ENCODE peak calls at places on chromosomes 6 and 20, in ten cellular contexts. N is transverse colon, H is adrenal gland, V is HepG2, G is IMR-90, S is GM12878, J is heart left ventricle, E is upper lobe of left lung, Z is esophagus squamous epithelium, W is gastrocnemius medialis. K is an unnamed sample. For H3K27me3, the result is how much of the 10 kb centered on the place peaks cover.

GRCh38 chr6:6565069-6565468 is 23.5 kb upstream of the LY86 start:
- DNase-seq in N (no peak), H (no peak), V (no peak), G (no peak), S (no peak), J (no peak), E (no peak), Z (no peak), W (no peak), K (no peak)

GRCh38 chr6:163955131-163955530 is 540.6 kb downstream of the QKI start:
- DNase-seq in N (no peak), H (no peak), V (no peak), G (peak), S (no peak), J (no peak), E (no peak), Z (no peak), W (no peak), K (no peak)

GRCh38 chr20:15673206-15673605 is 900.0 kb downstream of the KIF16B start:
- DNase-seq in N (no peak), H (no peak), V (no peak), G (peak), S (no peak), J (no peak), E (no peak), Z (no peak), W (no peak), K (no peak)

GRCh38 chr6:138250513-138251247 is 32.4 kb upstream of the PBOV1 start:
- DNase-seq in N (no peak), H (peak), V (no peak), G (peak), S (no peak), J (peak), E (peak), Z (no peak), W (no peak), K (peak)

GRCh38 chr20:17848249-17848648 is 120.3 kb downstream of the SNX5 start:
- DNase-seq in N (no peak), H (no peak), V (no peak), G (no peak), S (no peak), J (no peak), E (no peak), Z (no peak), W (no peak), K (no peak)

GRCh38 chr20:36825374-36826104 is 50.4 kb upstream of the TLDC2 start:
- DNase-seq in N (no peak), H (peak), V (no peak), G (no peak), S (no peak), J (no peak), E (no peak), Z (no peak), W (no peak), K (peak)

GRCh38 chr20:51321343-51322163 is 221.0 kb downstream of the NFATC2 start:
- DNase-seq in N (no peak), H (no peak), V (no peak), G (no peak), S (no peak), J (no peak), E (no peak), Z (no peak), W (no peak), K (no peak)

GRCh38 chr6:32982084-32982701 is 13.8 kb downstream of the BRD2 start:
- DNase-seq in N (no peak), H (no peak), V (no peak), G (no peak), S (no peak), J (no peak), E (no peak), Z (no peak), W (no peak), K (no peak)

GRCh38 chr6:125866433-125866832 is 75.7 kb downstream of the NCOA7 start:
- DNase-seq in N (no peak), H (no peak), V (no peak), G (no peak), S (no peak), J (no peak), E (no peak), Z (no peak), W (no peak), K (no peak)

GRCh38 chr6:148446681-148447080 is 104.0 kb downstream of the SASH1 start:
- DNase-seq in N (no peak), H (no peak), V (no peak), G (no peak), S (no peak), J (no peak), E (no peak), Z (no peak), W (no peak), K (no peak)

GRCh38 chr6:161237176-161237575 is 36.7 kb downstream of the AGPAT4 start:
- DNase-seq in N (no peak), H (no peak), V (no peak), G (no peak), S (no peak), J (no peak), E (no peak), Z (no peak), W (no peak), K (no peak)

GRCh38 chr6:53906103-53906502 is 111.3 kb downstream of the LRRC1 start:
- DNase-seq in N (no peak), H (no peak), V (no peak), G (no peak), S (no peak), J (no peak), E (no peak), Z (no peak), W (no peak), K (no peak)

GRCh38 chr6:42136508-42137191 is 5.8 kb downstream of the C6orf132 start:
- DNase-seq in N (peak), H (no peak), V (peak), G (peak), S (peak), J (no peak), E (no peak), Z (no peak), W (no peak), K (peak)

GRCh38 chr20:37727247-37727956 is 33.6 kb downstream of the CTNNBL1 start:
- DNase-seq in N (no peak), H (no peak), V (peak), G (no peak), S (no peak), J (peak), E (no peak), Z (no peak), W (peak), K (peak)

GRCh38 chr6:169190970-169191369 is 62.7 kb downstream of the THBS2 start:
- DNase-seq in N (no peak), H (no peak), V (no peak), G (no peak), S (no peak), J (no peak), E (no peak), Z (no peak), W (no peak), K (peak)

GRCh38 chr6:98687776-98688175 is 146.6 kb upstream of the POU3F2 start:
- DNase-seq in N (no peak), H (no peak), V (no peak), G (no peak), S (no peak), J (no peak), E (no peak), Z (no peak), W (no peak), K (no peak)

GRCh38 chr6:41271901-41272395 is 14.5 kb downstream of the TREM1 start:
- DNase-seq in N (peak), H (peak), V (no peak), G (no peak), S (no peak), J (peak), E (peak), Z (no peak), W (peak), K (no peak)

GRCh38 chr6:31659649-31660223 is 842 bp downstream of the C6orf47 start:
- DNase-seq in N (peak), H (no peak), V (no peak), G (peak), S (no peak), J (no peak), E (no peak), Z (no peak), W (no peak), K (peak)

GRCh38 chr6:42338573-42339218 is 113.0 kb downstream of the TRERF1 start:
- DNase-seq in N (no peak), H (no peak), V (no peak), G (peak), S (no peak), J (no peak), E (no peak), Z (no peak), W (no peak), K (no peak)

GRCh38 chr6:39088331-39088730 is 26.7 kb downstream of the SAYSD1 start:
- DNase-seq in N (no peak), H (peak), V (peak), G (peak), S (no peak), J (peak), E (no peak), Z (no peak), W (peak), K (peak)

GRCh38 chr6:1079525-1079924 is 232.4 kb upstream of the FOXQ1 start:
- DNase-seq in N (no peak), H (no peak), V (no peak), G (no peak), S (no peak), J (no peak), E (no peak), Z (no peak), W (no peak), K (peak)

GRCh38 chr6:162798546-162798945 is 70.8 kb downstream of the PACRG start:
- DNase-seq in N (no peak), H (no peak), V (no peak), G (no peak), S (no peak), J (no peak), E (no peak), Z (no peak), W (no peak), K (no peak)

GRCh38 chr6:18601515-18602035 is 214.4 kb downstream of the RNF144B start:
- DNase-seq in N (no peak), H (no peak), V (no peak), G (no peak), S (no peak), J (no peak), E (no peak), Z (no peak), W (no peak), K (no peak)

GRCh38 chr6:169263374-169263773 is 9.7 kb upstream of the THBS2 start:
- DNase-seq in N (no peak), H (peak), V (no peak), G (no peak), S (no peak), J (no peak), E (no peak), Z (no peak), W (no peak), K (no peak)

GRCh38 chr6:52691718-52692117 is 20.8 kb downstream of the TMEM14A start:
- DNase-seq in N (no peak), H (no peak), V (no peak), G (peak), S (no peak), J (no peak), E (no peak), Z (no peak), W (no peak), K (no peak)

GRCh38 chr6:8110117-8110721 is 7.9 kb upstream of the EEF1E1 start:
- DNase-seq in N (no peak), H (no peak), V (no peak), G (no peak), S (no peak), J (no peak), E (no peak), Z (no peak), W (no peak), K (no peak)

GRCh38 chr20:57938158-57939108 is 228.6 kb upstream of the PMEPA1 start:
- DNase-seq in N (no peak), H (no peak), V (no peak), G (no peak), S (no peak), J (no peak), E (no peak), Z (no peak), W (no peak), K (no peak)

GRCh38 chr6:163284151-163284550 is 130.4 kb upstream of the QKI start:
- DNase-seq in N (no peak), H (peak), V (no peak), G (no peak), S (no peak), J (no peak), E (no peak), Z (no peak), W (no peak), K (no peak)

GRCh38 chr20:45592574-45593189 is 13.6 kb upstream of the WFDC8 start:
- DNase-seq in N (no peak), H (no peak), V (peak), G (peak), S (no peak), J (no peak), E (no peak), Z (no peak), W (no peak), K (no peak)

GRCh38 chr6:134698228-134698627 is 251.7 kb downstream of the ALDH8A1 start:
- DNase-seq in N (no peak), H (no peak), V (no peak), G (peak), S (no peak), J (no peak), E (no peak), Z (no peak), W (no peak), K (no peak)

GRCh38 chr20:8007490-8007889 is 12.1 kb downstream of the TMX4 start:
- DNase-seq in N (no peak), H (no peak), V (no peak), G (no peak), S (no peak), J (no peak), E (no peak), Z (no peak), W (no peak), K (no peak)

GRCh38 chr20:2805682-2806350 is 5.4 kb upstream of the CPXM1 start:
- DNase-seq in N (no peak), H (no peak), V (no peak), G (peak), S (no peak), J (no peak), E (peak), Z (no peak), W (no peak), K (no peak)

GRCh38 chr20:2804041-2804828 is 3.8 kb upstream of the CPXM1 start:
- DNase-seq in N (no peak), H (no peak), V (no peak), G (no peak), S (no peak), J (no peak), E (no peak), Z (no peak), W (no peak), K (no peak)

GRCh38 chr20:2807019-2807418 is 6.6 kb upstream of the CPXM1 start:
- DNase-seq in N (no peak), H (no peak), V (no peak), G (no peak), S (no peak), J (no peak), E (peak), Z (no peak), W (no peak), K (no peak)

GRCh38 chr20:2806351-2806701 is 5.9 kb upstream of the CPXM1 start:
- DNase-seq in N (peak), H (no peak), V (no peak), G (no peak), S (no peak), J (no peak), E (no peak), Z (no peak), W (no peak), K (no peak)

DNA sequence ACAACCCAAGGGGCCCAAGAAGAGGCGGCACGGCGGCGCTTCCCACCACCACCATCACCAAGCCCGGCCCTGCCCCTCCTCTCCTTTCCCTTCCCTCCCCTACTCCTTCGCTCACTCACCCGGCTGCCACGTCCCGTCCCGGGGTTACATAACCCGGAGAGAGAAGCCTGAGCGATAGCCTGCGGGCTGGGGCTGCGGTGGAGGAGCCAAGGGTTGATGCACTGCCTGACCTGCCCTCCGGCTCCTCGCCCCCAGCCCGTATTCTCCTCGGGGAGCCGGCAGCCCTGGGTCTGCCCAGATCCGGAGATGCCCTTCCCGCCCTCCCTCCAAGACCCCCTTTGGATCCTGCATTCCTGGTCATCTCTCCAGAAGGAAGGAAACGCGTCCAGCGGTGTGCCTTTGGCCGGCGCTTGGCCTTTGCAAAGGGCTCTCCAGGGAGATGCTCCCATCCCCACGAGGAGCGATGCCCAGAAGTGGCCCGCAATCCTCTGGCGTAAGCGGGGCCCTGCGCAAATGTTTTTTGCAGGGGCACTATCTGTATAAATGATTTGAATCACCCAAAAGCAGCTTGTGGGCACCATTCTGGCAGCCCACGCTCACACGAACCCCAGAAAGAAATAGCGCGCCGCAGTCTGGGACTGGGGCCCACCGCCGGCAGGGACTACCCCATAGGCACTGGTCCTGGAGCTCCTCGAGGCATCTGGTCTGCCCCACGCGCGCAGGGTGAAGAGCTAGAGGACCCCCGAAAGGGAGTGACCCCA is 4.7 kb upstream of the CPXM1 start:
- DNase-seq in N (no peak), H (no peak), V (no peak), G (no peak), S (no peak), J (no peak), E (peak), Z (no peak), W (no peak), K (peak)
- H3K27me3 ChIP-seq in N (half or more), H (under half), V (under half), G (half or more), S (under half), J (half or more), E (under half), Z (under half), W (half or more), K (under half)

DNA sequence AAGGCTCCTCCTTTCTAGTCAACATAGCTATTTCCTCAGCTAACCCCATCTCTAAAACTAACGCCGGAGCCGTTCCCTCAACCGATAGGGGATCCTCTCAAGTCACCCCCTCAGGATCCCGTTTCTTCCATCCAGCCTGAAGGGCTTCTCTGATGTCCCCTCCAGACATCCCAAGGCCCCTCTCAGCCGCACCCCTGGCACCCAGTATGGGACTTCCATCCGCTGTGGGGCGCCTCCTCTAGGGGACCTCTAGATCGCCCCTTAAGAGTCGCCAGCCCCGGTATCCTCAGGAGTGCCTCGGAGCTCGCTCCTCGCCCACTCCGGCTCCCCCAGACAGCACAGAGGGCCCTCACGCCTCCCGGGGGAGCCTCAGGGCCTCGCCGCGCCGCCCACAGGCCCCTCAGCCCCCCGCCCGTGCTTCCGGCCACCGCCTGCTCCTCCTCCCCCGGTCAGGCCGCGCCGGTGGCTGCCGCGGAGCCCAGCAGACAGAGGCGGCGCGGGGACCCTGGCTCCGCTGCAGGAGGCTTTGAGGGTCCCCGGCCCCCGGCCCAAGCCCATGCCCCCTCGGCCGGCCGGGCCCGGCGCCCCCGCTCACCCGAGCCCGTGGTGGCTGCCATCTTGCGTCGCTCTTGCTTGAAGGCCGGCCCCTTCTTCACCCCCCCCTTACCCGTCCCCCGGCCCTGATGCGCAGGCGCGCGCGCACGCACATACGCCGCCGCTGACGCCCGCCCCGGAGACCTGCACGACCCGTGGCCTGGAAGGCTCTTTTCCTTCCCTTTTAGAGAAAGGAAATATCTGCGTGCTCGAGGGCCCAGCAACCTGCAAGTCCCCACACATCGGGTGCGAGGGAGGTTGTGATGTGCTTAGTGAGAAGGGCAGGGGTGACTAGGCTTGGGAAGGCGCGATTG is at the start of gene UBE2V1:
- DNase-seq in N (peak), H (peak), V (peak), G (peak), S (peak), J (peak), E (peak), Z (peak), W (peak), K (peak)
- TF ChIP-seq POLR2A in N (peak), H (peak), V (peak), G (peak), S (peak), J (peak), E (peak), Z (no peak), W (peak), K (peak)

GRCh38 chr6:136684483-136684882 is 107.8 kb downstream of the MAP3K5 start:
- DNase-seq in N (no peak), H (no peak), V (no peak), G (no peak), S (no peak), J (no peak), E (no peak), Z (no peak), W (no peak), K (peak)
- H3K27me3 ChIP-seq in N (under half), H (under half), V (under half), G (under half), S (under half), J (under half), E (under half), Z (under half), W (under half), K (under half)

GRCh38 chr6:159754401-159754800 is 7.4 kb upstream of the ACAT2 start:
- DNase-seq in N (no peak), H (no peak), V (no peak), G (no peak), S (no peak), J (no peak), E (no peak), Z (no peak), W (no peak), K (no peak)
- TF ChIP-seq POLR2A in N (no peak), H (no peak), V (no peak), G (no peak), S (no peak), J (no peak), E (no peak), Z (no peak), W (no peak), K (no peak)

DNA sequence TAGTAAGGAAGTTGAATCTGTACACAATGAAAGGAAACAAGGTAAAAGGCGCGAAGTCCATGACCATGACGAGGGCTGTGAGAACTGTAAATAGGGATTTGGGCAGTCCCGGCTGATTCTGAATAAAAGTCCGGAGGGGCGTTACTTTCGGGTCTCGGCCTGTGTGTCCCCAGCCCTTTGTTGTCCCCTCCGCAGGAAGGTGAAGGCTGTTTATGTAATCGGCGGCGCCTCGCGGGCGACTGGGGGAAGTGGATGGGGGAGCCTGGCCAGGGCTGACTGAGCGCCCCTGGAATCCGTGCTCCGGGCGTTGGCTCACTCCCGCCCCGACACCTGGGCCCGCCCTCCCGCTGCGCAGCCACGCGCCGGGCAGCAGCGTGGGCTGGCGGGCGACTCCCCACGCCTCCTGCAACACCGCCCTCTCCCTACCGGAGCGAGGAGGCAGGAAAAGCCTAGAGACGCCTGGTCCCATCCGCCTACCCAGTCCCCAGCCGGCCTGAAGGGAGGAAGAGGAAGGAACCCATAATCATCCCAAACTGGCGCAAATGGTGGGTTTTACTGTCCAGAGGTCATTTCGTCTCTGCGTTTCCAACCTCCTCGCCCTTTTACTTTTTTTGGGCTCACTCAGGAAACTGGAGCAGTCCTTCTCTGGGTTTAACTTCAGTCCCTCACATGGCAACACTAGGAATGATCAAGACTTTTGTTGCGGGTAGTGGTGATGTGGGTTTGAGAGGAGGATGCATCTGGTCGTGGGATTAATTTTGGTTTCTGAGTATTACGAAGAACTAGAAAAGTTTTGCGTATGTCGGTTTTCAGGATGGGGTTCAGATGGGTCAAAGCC is 12.1 kb downstream of the TRIM31 start:
- DNase-seq in N (peak), H (peak), V (peak), G (no peak), S (no peak), J (peak), E (peak), Z (no peak), W (no peak), K (peak)
- H3K27me3 ChIP-seq in N (under half), H (under half), V (under half), G (half or more), S (under half), J (under half), E (under half), Z (under half), W (under half), K (under half)

K was measured in thyroid gland.